ENCODE peak calls at places on chromosomes 3 and 15, in eight cellular contexts. One of them, this sample, is unnamed. For H3K36me3, the result is how much of the 10 kb centered on the place peaks cover.

GRCh38 chr3:155387571-155387970 is 94.1 kb upstream of the STRIT1 start:
- DNase-seq in HepG2: no peak
- DNase-seq in transverse colon: no peak
- DNase-seq in upper lobe of left lung: no peak
- DNase-seq in stomach: no peak
- DNase-seq in suprapubic skin: no peak
- DNase-seq in tibial nerve: no peak
- DNase-seq in K562: no peak
- DNase-seq in this sample: no peak

GRCh38 chr3:140617135-140617534 is 60.7 kb upstream of the TRIM42 start:
- DNase-seq in suprapubic skin: no peak
- DNase-seq in transverse colon: no peak
- DNase-seq in HepG2: no peak
- DNase-seq in upper lobe of left lung: no peak
- DNase-seq in tibial nerve: no peak
- DNase-seq in stomach: no peak
- DNase-seq in K562: no peak
- DNase-seq in this sample: no peak

GRCh38 chr3:128547368-128547987 is 54.5 kb upstream of the GATA2 start:
- DNase-seq in stomach: no peak
- DNase-seq in upper lobe of left lung: no peak
- DNase-seq in tibial nerve: no peak
- DNase-seq in suprapubic skin: no peak
- DNase-seq in HepG2: no peak
- DNase-seq in K562: peak
- DNase-seq in transverse colon: no peak
- DNase-seq in this sample: no peak

GRCh38 chr3:129793947-129794318 is 99.6 kb downstream of the TMCC1 start:
- DNase-seq in upper lobe of left lung: peak
- DNase-seq in stomach: no peak
- DNase-seq in suprapubic skin: no peak
- DNase-seq in K562: no peak
- DNase-seq in transverse colon: no peak
- DNase-seq in tibial nerve: no peak
- DNase-seq in HepG2: no peak
- DNase-seq in this sample: no peak

GRCh38 chr3:36811768-36812167 is 47.4 kb upstream of the DCLK3 start:
- DNase-seq in K562: no peak
- DNase-seq in HepG2: no peak
- DNase-seq in stomach: no peak
- DNase-seq in tibial nerve: no peak
- DNase-seq in transverse colon: no peak
- DNase-seq in upper lobe of left lung: no peak
- DNase-seq in suprapubic skin: no peak
- DNase-seq in this sample: no peak

GRCh38 chr3:105253225-105253624 is 113.5 kb upstream of the ALCAM start:
- DNase-seq in K562: no peak
- DNase-seq in upper lobe of left lung: peak
- DNase-seq in suprapubic skin: no peak
- DNase-seq in tibial nerve: no peak
- DNase-seq in transverse colon: no peak
- DNase-seq in HepG2: no peak
- DNase-seq in stomach: peak
- DNase-seq in this sample: no peak

GRCh38 chr3:3038201-3038991 is 71.8 kb downstream of the IL5RA start:
- DNase-seq in upper lobe of left lung: no peak
- DNase-seq in stomach: no peak
- DNase-seq in K562: no peak
- DNase-seq in tibial nerve: no peak
- DNase-seq in transverse colon: no peak
- DNase-seq in HepG2: no peak
- DNase-seq in suprapubic skin: no peak
- DNase-seq in this sample: no peak

GRCh38 chr15:77506311-77507150 is 85.8 kb downstream of the HMG20A start:
- DNase-seq in stomach: peak
- DNase-seq in tibial nerve: peak
- DNase-seq in K562: peak
- DNase-seq in upper lobe of left lung: peak
- DNase-seq in transverse colon: peak
- DNase-seq in HepG2: no peak
- DNase-seq in suprapubic skin: no peak
- DNase-seq in this sample: peak

GRCh38 chr3:172918165-172918564 is 167.6 kb downstream of the ECT2 start:
- DNase-seq in upper lobe of left lung: no peak
- DNase-seq in K562: no peak
- DNase-seq in transverse colon: no peak
- DNase-seq in HepG2: peak
- DNase-seq in suprapubic skin: no peak
- DNase-seq in tibial nerve: no peak
- DNase-seq in stomach: no peak
- DNase-seq in this sample: no peak

GRCh38 chr3:102180291-102180931 is 254.4 kb upstream of the ZPLD1 start:
- DNase-seq in stomach: no peak
- DNase-seq in upper lobe of left lung: no peak
- DNase-seq in suprapubic skin: no peak
- DNase-seq in tibial nerve: no peak
- DNase-seq in transverse colon: no peak
- DNase-seq in K562: no peak
- DNase-seq in HepG2: no peak
- DNase-seq in this sample: no peak

GRCh38 chr15:58770519-58770856 is 614 bp upstream of the MINDY2 start:
- DNase-seq in suprapubic skin: no peak
- DNase-seq in transverse colon: peak
- DNase-seq in stomach: no peak
- DNase-seq in tibial nerve: peak
- DNase-seq in HepG2: no peak
- DNase-seq in K562: peak
- DNase-seq in upper lobe of left lung: no peak
- DNase-seq in this sample: no peak

GRCh38 chr15:96293446-96293845 is 37.1 kb upstream of the NR2F2 start:
- DNase-seq in HepG2: no peak
- DNase-seq in stomach: no peak
- DNase-seq in upper lobe of left lung: no peak
- DNase-seq in suprapubic skin: no peak
- DNase-seq in K562: no peak
- DNase-seq in transverse colon: no peak
- DNase-seq in tibial nerve: no peak
- DNase-seq in this sample: no peak

GRCh38 chr3:88408935-88409334 is 259.2 kb downstream of the C3orf38 start:
- DNase-seq in stomach: no peak
- DNase-seq in suprapubic skin: no peak
- DNase-seq in upper lobe of left lung: no peak
- DNase-seq in K562: no peak
- DNase-seq in tibial nerve: no peak
- DNase-seq in HepG2: no peak
- DNase-seq in transverse colon: no peak
- DNase-seq in this sample: no peak

GRCh38 chr3:133944641-133945441 is 49.2 kb upstream of the RAB6B start:
- DNase-seq in HepG2: no peak
- DNase-seq in K562: no peak
- DNase-seq in tibial nerve: peak
- DNase-seq in upper lobe of left lung: peak
- DNase-seq in suprapubic skin: peak
- DNase-seq in transverse colon: no peak
- DNase-seq in stomach: no peak
- DNase-seq in this sample: no peak

GRCh38 chr3:133955892-133956291 is 60.2 kb upstream of the RAB6B start:
- DNase-seq in HepG2: no peak
- DNase-seq in transverse colon: no peak
- DNase-seq in upper lobe of left lung: no peak
- DNase-seq in K562: no peak
- DNase-seq in suprapubic skin: no peak
- DNase-seq in stomach: no peak
- DNase-seq in tibial nerve: no peak
- DNase-seq in this sample: no peak

DNA sequence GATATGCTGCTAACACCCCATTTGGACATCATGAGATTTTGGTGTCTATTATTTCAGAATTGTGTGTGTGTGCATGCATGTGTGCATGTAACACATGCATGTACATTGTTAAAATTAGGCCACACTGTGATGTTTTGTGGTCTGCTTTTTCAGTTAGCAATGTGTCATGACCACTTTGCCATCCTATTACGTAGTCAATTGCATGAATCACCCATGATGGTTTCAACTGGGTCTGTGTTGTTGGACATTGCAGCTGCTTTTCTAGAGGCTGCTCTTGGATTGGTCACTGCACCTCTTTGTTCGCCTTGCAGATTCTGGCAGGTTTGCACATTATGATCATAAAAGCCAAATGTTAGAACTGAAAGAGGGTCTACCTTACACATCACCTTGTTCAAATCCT is 101.0 kb upstream of the THBS1 start:
- DNase-seq in tibial nerve: no peak
- DNase-seq in HepG2: no peak
- DNase-seq in stomach: no peak
- DNase-seq in transverse colon: no peak
- DNase-seq in suprapubic skin: no peak
- DNase-seq in K562: no peak
- DNase-seq in upper lobe of left lung: no peak
- DNase-seq in this sample: no peak
- TF ChIP-seq EP300 in tibial nerve: no peak
- TF ChIP-seq EP300 in HepG2: no peak
- TF ChIP-seq EP300 in stomach: no peak
- TF ChIP-seq EP300 in transverse colon: no peak
- TF ChIP-seq EP300 in suprapubic skin: no peak
- TF ChIP-seq EP300 in K562: no peak
- TF ChIP-seq EP300 in upper lobe of left lung: no peak
- TF ChIP-seq EP300 in this sample: no peak

GRCh38 chr15:55709458-55709857 is 33.5 kb downstream of the PRTG start:
- DNase-seq in K562: no peak
- DNase-seq in upper lobe of left lung: no peak
- DNase-seq in tibial nerve: no peak
- DNase-seq in HepG2: no peak
- DNase-seq in stomach: no peak
- DNase-seq in transverse colon: no peak
- DNase-seq in suprapubic skin: no peak
- DNase-seq in this sample: no peak

GRCh38 chr15:55710286-55710685 is 32.7 kb downstream of the PRTG start:
- DNase-seq in transverse colon: no peak
- DNase-seq in suprapubic skin: no peak
- DNase-seq in HepG2: no peak
- DNase-seq in K562: no peak
- DNase-seq in stomach: no peak
- DNase-seq in upper lobe of left lung: no peak
- DNase-seq in tibial nerve: no peak
- DNase-seq in this sample: no peak

GRCh38 chr15:55707985-55708384 is 35.0 kb downstream of the PRTG start:
- DNase-seq in suprapubic skin: no peak
- DNase-seq in stomach: no peak
- DNase-seq in transverse colon: no peak
- DNase-seq in HepG2: no peak
- DNase-seq in K562: no peak
- DNase-seq in upper lobe of left lung: no peak
- DNase-seq in tibial nerve: no peak
- DNase-seq in this sample: no peak

GRCh38 chr15:55708720-55709119 is 34.2 kb downstream of the PRTG start:
- DNase-seq in suprapubic skin: no peak
- DNase-seq in stomach: no peak
- DNase-seq in transverse colon: no peak
- DNase-seq in tibial nerve: no peak
- DNase-seq in K562: no peak
- DNase-seq in upper lobe of left lung: no peak
- DNase-seq in HepG2: peak
- DNase-seq in this sample: no peak

GRCh38 chr15:55707523-55707922 is 35.4 kb downstream of the PRTG start:
- DNase-seq in transverse colon: no peak
- DNase-seq in K562: no peak
- DNase-seq in stomach: no peak
- DNase-seq in HepG2: no peak
- DNase-seq in upper lobe of left lung: no peak
- DNase-seq in suprapubic skin: no peak
- DNase-seq in tibial nerve: no peak
- DNase-seq in this sample: no peak
- H3K36me3 ChIP-seq in transverse colon: under half
- H3K36me3 ChIP-seq in K562: under half
- H3K36me3 ChIP-seq in stomach: under half
- H3K36me3 ChIP-seq in HepG2: under half
- H3K36me3 ChIP-seq in upper lobe of left lung: under half
- H3K36me3 ChIP-seq in suprapubic skin: under half
- H3K36me3 ChIP-seq in tibial nerve: under half
- H3K36me3 ChIP-seq in this sample: under half

DNA sequence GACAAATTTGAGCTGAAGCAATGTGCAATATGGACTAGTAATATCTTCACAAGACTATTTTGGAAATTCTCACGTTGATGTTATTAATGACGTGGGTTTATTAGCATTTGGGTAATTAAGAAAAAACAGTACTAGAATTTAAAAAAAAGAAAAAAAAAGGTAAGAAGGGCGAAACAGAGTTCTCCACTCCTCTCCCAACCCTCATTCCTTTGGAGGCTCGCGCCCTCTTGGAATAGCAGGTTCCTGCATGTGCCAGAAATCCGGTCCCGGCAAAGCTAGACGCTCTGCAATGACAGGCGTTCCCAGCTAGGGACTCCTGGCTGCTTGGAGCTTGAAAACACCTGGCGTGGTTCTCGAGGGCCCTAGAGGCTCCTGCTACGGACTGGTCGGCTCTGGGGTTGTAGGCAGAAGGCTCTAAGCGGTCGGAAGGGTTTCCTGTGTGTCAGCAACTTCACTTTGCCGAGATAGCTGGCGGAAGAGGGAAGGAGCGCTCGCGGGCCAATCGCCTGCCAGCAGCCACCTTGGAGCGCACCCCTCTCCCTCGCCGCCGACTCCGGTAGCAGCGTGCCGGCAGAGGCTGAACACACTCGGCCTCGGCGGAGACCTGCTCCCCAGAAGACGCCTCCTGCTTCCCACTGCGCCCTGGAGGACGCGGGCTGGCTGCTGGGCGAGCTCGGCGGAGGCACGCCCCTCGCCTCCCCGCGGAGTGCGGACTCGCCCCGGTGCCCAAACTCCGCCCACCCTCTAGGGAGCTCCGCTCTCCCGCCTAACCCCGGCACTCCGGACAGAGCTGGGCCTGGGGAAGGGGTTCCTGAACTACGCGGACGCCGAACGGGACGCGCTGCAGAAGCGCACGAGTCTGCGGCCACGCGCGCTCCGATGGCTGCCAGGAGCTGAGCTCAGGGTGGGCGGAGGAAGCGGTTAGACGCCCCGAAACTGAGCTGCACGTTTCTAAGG is at the start of gene P2RY1:
- DNase-seq in K562: peak
- DNase-seq in stomach: peak
- DNase-seq in suprapubic skin: peak
- DNase-seq in HepG2: no peak
- DNase-seq in tibial nerve: peak
- DNase-seq in transverse colon: peak
- DNase-seq in upper lobe of left lung: peak
- DNase-seq in this sample: peak
- TF ChIP-seq POLR2A in K562: peak
- TF ChIP-seq POLR2A in stomach: no peak
- TF ChIP-seq POLR2A in suprapubic skin: no peak
- TF ChIP-seq POLR2A in HepG2: no peak
- TF ChIP-seq POLR2A in tibial nerve: no peak
- TF ChIP-seq POLR2A in transverse colon: peak
- TF ChIP-seq POLR2A in upper lobe of left lung: peak
- TF ChIP-seq POLR2A in this sample: peak

DNA sequence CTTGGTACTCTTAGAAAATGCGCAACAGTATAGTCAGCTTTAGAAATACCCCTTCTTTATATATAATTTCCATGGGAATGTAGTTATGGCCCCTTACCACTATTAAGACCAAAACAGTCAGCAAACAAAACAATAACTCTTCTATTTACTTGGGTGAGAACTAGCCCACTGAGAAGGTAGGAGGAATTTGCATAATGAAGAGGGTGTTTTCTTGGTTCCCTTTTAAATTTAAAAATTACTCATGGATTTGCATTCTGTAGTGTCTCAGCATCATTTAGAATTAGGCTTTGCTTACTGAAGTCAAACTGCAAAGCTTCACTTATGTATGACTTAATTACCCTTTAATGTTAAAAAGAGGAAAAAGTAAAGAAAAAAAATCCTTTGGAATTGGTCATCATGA is 350.8 kb downstream of the PTPRG start:
- DNase-seq in stomach: no peak
- DNase-seq in upper lobe of left lung: no peak
- DNase-seq in transverse colon: no peak
- DNase-seq in tibial nerve: no peak
- DNase-seq in HepG2: no peak
- DNase-seq in K562: no peak
- DNase-seq in suprapubic skin: no peak
- DNase-seq in this sample: no peak
- TF ChIP-seq EP300 in stomach: no peak
- TF ChIP-seq EP300 in upper lobe of left lung: no peak
- TF ChIP-seq EP300 in transverse colon: no peak
- TF ChIP-seq EP300 in tibial nerve: no peak
- TF ChIP-seq EP300 in HepG2: no peak
- TF ChIP-seq EP300 in K562: no peak
- TF ChIP-seq EP300 in suprapubic skin: no peak
- TF ChIP-seq EP300 in this sample: no peak